ENCODE peak calls at places on chromosomes 12 and 14, in seven cellular contexts. One of them, this sample, is unnamed.

GRCh38 chr12:95674088-95674595 is 116.4 kb downstream of the NTN4 start:
- DNase-seq in endothelial cell: no peak
- DNase-seq in frontal cortex: no peak
- DNase-seq in Daoy: no peak
- DNase-seq in upper lobe of left lung: no peak
- DNase-seq in non-pigmented ciliary epithelial cell: no peak
- DNase-seq in left ventricle myocardium superior: no peak
- DNase-seq in this sample: no peak

GRCh38 chr14:48563465-48563864 is 888.1 kb upstream of the MDGA2 start:
- DNase-seq in endothelial cell: no peak
- DNase-seq in frontal cortex: no peak
- DNase-seq in Daoy: peak
- DNase-seq in upper lobe of left lung: no peak
- DNase-seq in non-pigmented ciliary epithelial cell: no peak
- DNase-seq in left ventricle myocardium superior: no peak
- DNase-seq in this sample: no peak

GRCh38 chr14:85060116-85060515 is 469.8 kb upstream of the FLRT2 start:
- DNase-seq in endothelial cell: no peak
- DNase-seq in frontal cortex: no peak
- DNase-seq in Daoy: no peak
- DNase-seq in upper lobe of left lung: no peak
- DNase-seq in non-pigmented ciliary epithelial cell: no peak
- DNase-seq in left ventricle myocardium superior: no peak
- DNase-seq in this sample: no peak

GRCh38 chr14:35678403-35679028 is 130.6 kb downstream of the RALGAPA1 start:
- DNase-seq in endothelial cell: no peak
- DNase-seq in frontal cortex: no peak
- DNase-seq in Daoy: no peak
- DNase-seq in upper lobe of left lung: no peak
- DNase-seq in non-pigmented ciliary epithelial cell: no peak
- DNase-seq in left ventricle myocardium superior: no peak
- DNase-seq in this sample: no peak

GRCh38 chr14:76259029-76259735 is 107.5 kb downstream of the GPATCH2L start:
- DNase-seq in endothelial cell: no peak
- DNase-seq in frontal cortex: no peak
- DNase-seq in Daoy: no peak
- DNase-seq in upper lobe of left lung: no peak
- DNase-seq in non-pigmented ciliary epithelial cell: no peak
- DNase-seq in left ventricle myocardium superior: no peak
- DNase-seq in this sample: no peak

GRCh38 chr12:111868676-111869588 is 26.9 kb downstream of the MAPKAPK5 start:
- DNase-seq in endothelial cell: no peak
- DNase-seq in frontal cortex: no peak
- DNase-seq in Daoy: no peak
- DNase-seq in upper lobe of left lung: no peak
- DNase-seq in non-pigmented ciliary epithelial cell: no peak
- DNase-seq in left ventricle myocardium superior: no peak
- DNase-seq in this sample: no peak

GRCh38 chr12:51976376-51977160 is 25.1 kb downstream of the ACVR1B start:
- DNase-seq in endothelial cell: no peak
- DNase-seq in frontal cortex: no peak
- DNase-seq in Daoy: peak
- DNase-seq in upper lobe of left lung: no peak
- DNase-seq in non-pigmented ciliary epithelial cell: peak
- DNase-seq in left ventricle myocardium superior: no peak
- DNase-seq in this sample: no peak

GRCh38 chr14:89339579-89339978 is 77.5 kb downstream of the FOXN3 start:
- DNase-seq in endothelial cell: peak
- DNase-seq in frontal cortex: no peak
- DNase-seq in Daoy: no peak
- DNase-seq in upper lobe of left lung: peak
- DNase-seq in non-pigmented ciliary epithelial cell: no peak
- DNase-seq in left ventricle myocardium superior: no peak
- DNase-seq in this sample: no peak

GRCh38 chr12:130126023-130126432 is 36.2 kb upstream of the FZD10 start:
- DNase-seq in endothelial cell: no peak
- DNase-seq in frontal cortex: no peak
- DNase-seq in Daoy: peak
- DNase-seq in upper lobe of left lung: no peak
- DNase-seq in non-pigmented ciliary epithelial cell: no peak
- DNase-seq in left ventricle myocardium superior: peak
- DNase-seq in this sample: no peak

GRCh38 chr14:79568566-79568965 is 642.7 kb downstream of the DIO2 start:
- DNase-seq in endothelial cell: no peak
- DNase-seq in frontal cortex: no peak
- DNase-seq in Daoy: no peak
- DNase-seq in upper lobe of left lung: no peak
- DNase-seq in non-pigmented ciliary epithelial cell: no peak
- DNase-seq in left ventricle myocardium superior: no peak
- DNase-seq in this sample: no peak

GRCh38 chr14:92877757-92878431 is 45.1 kb upstream of the CHGA start:
- DNase-seq in endothelial cell: peak
- DNase-seq in frontal cortex: no peak
- DNase-seq in Daoy: no peak
- DNase-seq in upper lobe of left lung: no peak
- DNase-seq in non-pigmented ciliary epithelial cell: no peak
- DNase-seq in left ventricle myocardium superior: peak
- DNase-seq in this sample: no peak

GRCh38 chr14:73262427-73263183 is 25.3 kb downstream of the PAPLN start:
- DNase-seq in endothelial cell: no peak
- DNase-seq in frontal cortex: peak
- DNase-seq in Daoy: no peak
- DNase-seq in upper lobe of left lung: peak
- DNase-seq in non-pigmented ciliary epithelial cell: no peak
- DNase-seq in left ventricle myocardium superior: peak
- DNase-seq in this sample: no peak